ENCODE peak calls at places on chromosome 7, in ten cellular contexts. U is HCT116, R is AG09309, D is adrenal gland, Q is Caco-2, O is left ventricle myocardium inferior, I is osteoblast, G is hepatocyte, M is fibroblast of the aortic adventitia, S is endodermal cell. F is an unnamed sample.

GRCh38 chr7:104207348-104207730 is 474 bp downstream of the ORC5 start:
- DNase-seq in U (no peak), R (no peak), D (peak), Q (no peak), O (no peak), I (no peak), G (no peak), M (peak), S (no peak), F (no peak)

GRCh38 chr7:55774327-55775050 is 88.1 kb downstream of the SEPTIN14 start:
- DNase-seq in U (no peak), R (no peak), D (no peak), Q (no peak), O (no peak), I (peak), G (no peak), M (no peak), S (peak), F (no peak)

GRCh38 chr7:54252256-54253035 is 289.7 kb upstream of the VSTM2A start:
- DNase-seq in U (no peak), R (no peak), D (no peak), Q (no peak), O (no peak), I (no peak), G (no peak), M (no peak), S (no peak), F (no peak)

GRCh38 chr7:50795253-50795652 is 12.6 kb upstream of the GRB10 start:
- DNase-seq in U (no peak), R (no peak), D (no peak), Q (no peak), O (no peak), I (no peak), G (no peak), M (no peak), S (peak), F (no peak)

GRCh38 chr7:143210541-143210940 is 11.3 kb upstream of the TAS2R40 start:
- DNase-seq in U (no peak), R (no peak), D (no peak), Q (no peak), O (no peak), I (no peak), G (no peak), M (peak), S (no peak), F (no peak)

GRCh38 chr7:43729214-43729923 is at the start of gene COA1:
- DNase-seq in U (peak), R (peak), D (peak), Q (peak), O (peak), I (peak), G (peak), M (peak), S (peak), F (peak)

GRCh38 chr7:134866581-134866980 is 87.1 kb downstream of the CALD1 start:
- DNase-seq in U (no peak), R (no peak), D (no peak), Q (no peak), O (no peak), I (no peak), G (peak), M (peak), S (no peak), F (no peak)

GRCh38 chr7:86914468-86915054 is 144.9 kb downstream of the ELAPOR2 start:
- DNase-seq in U (no peak), R (no peak), D (no peak), Q (no peak), O (no peak), I (no peak), G (peak), M (peak), S (no peak), F (no peak)

GRCh38 chr7:98831641-98832221 is 38.1 kb downstream of the TMEM130 start:
- DNase-seq in U (no peak), R (no peak), D (peak), Q (no peak), O (no peak), I (no peak), G (no peak), M (peak), S (peak), F (peak)

GRCh38 chr7:4724648-4725013 is 42.5 kb downstream of the FOXK1 start:
- DNase-seq in U (no peak), R (no peak), D (peak), Q (no peak), O (no peak), I (peak), G (no peak), M (peak), S (no peak), F (no peak)

GRCh38 chr7:140200102-140200989 is 23.6 kb upstream of the KDM7A start:
- DNase-seq in U (no peak), R (no peak), D (no peak), Q (no peak), O (no peak), I (no peak), G (no peak), M (peak), S (no peak), F (peak)

GRCh38 chr7:74627699-74628411 is 29.7 kb upstream of the GTF2I start:
- DNase-seq in U (no peak), R (peak), D (peak), Q (no peak), O (no peak), I (peak), G (peak), M (peak), S (peak), F (peak)

GRCh38 chr7:79340212-79340611 is 113.3 kb downstream of the MAGI2 start:
- DNase-seq in U (no peak), R (no peak), D (no peak), Q (no peak), O (no peak), I (peak), G (no peak), M (no peak), S (no peak), F (no peak)

GRCh38 chr7:119996634-119997033 is 276.3 kb upstream of the KCND2 start:
- DNase-seq in U (no peak), R (no peak), D (no peak), Q (no peak), O (no peak), I (no peak), G (no peak), M (peak), S (no peak), F (no peak)

GRCh38 chr7:36217211-36217960 is 64.3 kb downstream of the EEPD1 start:
- DNase-seq in U (no peak), R (no peak), D (no peak), Q (no peak), O (no peak), I (no peak), G (no peak), M (no peak), S (peak), F (no peak)

GRCh38 chr7:127858091-127858914 is 172.9 kb downstream of the LRRC4 start:
- DNase-seq in U (no peak), R (no peak), D (peak), Q (no peak), O (no peak), I (peak), G (no peak), M (no peak), S (no peak), F (no peak)

GRCh38 chr7:36075561-36075960 is 77.5 kb upstream of the EEPD1 start:
- DNase-seq in U (no peak), R (no peak), D (no peak), Q (no peak), O (no peak), I (no peak), G (no peak), M (peak), S (no peak), F (no peak)

GRCh38 chr7:42127232-42127622 is 109.8 kb downstream of the GLI3 start:
- DNase-seq in U (no peak), R (no peak), D (no peak), Q (no peak), O (no peak), I (no peak), G (no peak), M (no peak), S (no peak), F (no peak)

GRCh38 chr7:152574892-152575511 is 100.9 kb downstream of the XRCC2 start:
- DNase-seq in U (no peak), R (no peak), D (no peak), Q (peak), O (no peak), I (no peak), G (peak), M (no peak), S (no peak), F (no peak)

GRCh38 chr7:156178857-156179256 is 366.6 kb upstream of the SHH start:
- DNase-seq in U (no peak), R (no peak), D (no peak), Q (no peak), O (no peak), I (no peak), G (no peak), M (no peak), S (peak), F (no peak)

GRCh38 chr7:127914693-127915092 is 116.5 kb downstream of the LRRC4 start:
- DNase-seq in U (no peak), R (no peak), D (no peak), Q (no peak), O (no peak), I (no peak), G (no peak), M (no peak), S (no peak), F (no peak)

GRCh38 chr7:19248681-19249080 is 103.5 kb upstream of the FERD3L start:
- DNase-seq in U (no peak), R (no peak), D (no peak), Q (no peak), O (no peak), I (peak), G (no peak), M (peak), S (no peak), F (no peak)

GRCh38 chr7:113912881-113913280 is 5.9 kb downstream of the PPP1R3A start:
- DNase-seq in U (no peak), R (no peak), D (no peak), Q (no peak), O (no peak), I (no peak), G (no peak), M (no peak), S (no peak), F (no peak)

GRCh38 chr7:13742126-13742525 is 247.3 kb downstream of the ETV1 start:
- DNase-seq in U (peak), R (peak), D (no peak), Q (peak), O (no peak), I (peak), G (peak), M (peak), S (no peak), F (no peak)

GRCh38 chr7:80900583-80901576 is 18.0 kb downstream of the SEMA3C start:
- DNase-seq in U (no peak), R (peak), D (peak), Q (no peak), O (no peak), I (peak), G (no peak), M (peak), S (no peak), F (no peak)

GRCh38 chr7:38675500-38676106 is 44.4 kb upstream of the AMPH start:
- DNase-seq in U (no peak), R (no peak), D (no peak), Q (no peak), O (no peak), I (no peak), G (no peak), M (no peak), S (peak), F (no peak)

GRCh38 chr7:41297167-41297566 is 405.7 kb downstream of the INHBA start:
- DNase-seq in U (no peak), R (no peak), D (no peak), Q (no peak), O (no peak), I (no peak), G (no peak), M (no peak), S (no peak), F (no peak)

GRCh38 chr7:74032191-74032490 is 4.2 kb downstream of the ELN start:
- DNase-seq in U (no peak), R (peak), D (peak), Q (no peak), O (peak), I (peak), G (no peak), M (peak), S (no peak), F (no peak)

GRCh38 chr7:152523916-152524315 is 88.1 kb upstream of the KMT2C start:
- DNase-seq in U (no peak), R (no peak), D (no peak), Q (no peak), O (no peak), I (peak), G (no peak), M (no peak), S (no peak), F (no peak)

GRCh38 chr7:44097064-44097932 is 6.8 kb upstream of the AEBP1 start:
- DNase-seq in U (no peak), R (no peak), D (no peak), Q (no peak), O (no peak), I (no peak), G (no peak), M (no peak), S (no peak), F (peak)

GRCh38 chr7:50648076-50648475 is 82.9 kb upstream of the DDC start:
- DNase-seq in U (no peak), R (no peak), D (no peak), Q (no peak), O (no peak), I (no peak), G (no peak), M (no peak), S (no peak), F (no peak)

GRCh38 chr7:136533732-136534131 is 334.7 kb upstream of the CHRM2 start:
- DNase-seq in U (no peak), R (no peak), D (no peak), Q (no peak), O (no peak), I (no peak), G (no peak), M (no peak), S (peak), F (no peak)

GRCh38 chr7:148834605-148835004 is 49.5 kb downstream of the EZH2 start:
- DNase-seq in U (no peak), R (no peak), D (no peak), Q (no peak), O (no peak), I (no peak), G (no peak), M (no peak), S (no peak), F (no peak)

GRCh38 chr7:132919776-132920175 is 162.1 kb downstream of the CHCHD3 start:
- DNase-seq in U (no peak), R (no peak), D (no peak), Q (no peak), O (no peak), I (no peak), G (no peak), M (no peak), S (no peak), F (no peak)

GRCh38 chr7:132910657-132911056 is 171.2 kb downstream of the CHCHD3 start:
- DNase-seq in U (no peak), R (no peak), D (no peak), Q (no peak), O (no peak), I (no peak), G (no peak), M (no peak), S (no peak), F (no peak)

GRCh38 chr7:132915652-132916051 is 166.2 kb downstream of the CHCHD3 start:
- DNase-seq in U (no peak), R (no peak), D (no peak), Q (no peak), O (no peak), I (no peak), G (no peak), M (no peak), S (no peak), F (no peak)
- H3K4me3 ChIP-seq in U (no peak), R (no peak), D (no peak), Q (no peak), O (no peak), I (no peak), G (no peak), M (no peak), S (no peak), F (no peak)

GRCh38 chr7:1059200-1060091 is 15.1 kb downstream of the GPR146 start:
- DNase-seq in U (peak), R (no peak), D (no peak), Q (peak), O (no peak), I (peak), G (peak), M (no peak), S (peak), F (peak)
- H3K4me3 ChIP-seq in U (no peak), R (no peak), D (no peak), Q (no peak), O (peak), I (no peak), G (no peak), M (no peak), S (no peak), F (no peak)

DNA sequence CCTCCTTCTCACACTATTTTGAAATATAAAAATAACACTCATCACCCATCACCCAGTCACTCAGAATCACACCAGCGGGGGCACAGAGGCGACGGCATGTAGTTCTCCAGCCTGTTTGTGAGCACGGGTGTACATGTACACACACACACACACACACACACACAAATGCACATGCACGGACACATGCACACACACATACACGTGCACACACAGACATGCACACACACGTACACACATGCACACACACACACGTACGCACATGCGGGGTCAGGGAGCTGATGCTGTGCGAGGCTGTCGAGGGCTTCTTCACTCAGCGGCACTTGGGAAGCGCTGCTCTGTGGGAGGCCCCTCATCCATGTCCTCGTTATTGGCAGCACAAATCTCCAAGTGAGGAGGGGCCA is 178.8 kb downstream of the ELFN1 start:
- DNase-seq in U (no peak), R (no peak), D (peak), Q (no peak), O (peak), I (peak), G (no peak), M (no peak), S (peak), F (no peak)
- H3K4me3 ChIP-seq in U (no peak), R (no peak), D (no peak), Q (no peak), O (no peak), I (no peak), G (no peak), M (no peak), S (no peak), F (no peak)

GRCh38 chr7:31202801-31203200 is 137.7 kb downstream of the NEUROD6 start:
- DNase-seq in U (no peak), R (no peak), D (no peak), Q (no peak), O (no peak), I (no peak), G (no peak), M (no peak), S (no peak), F (no peak)
- H3K4me3 ChIP-seq in U (no peak), R (no peak), D (no peak), Q (no peak), O (no peak), I (no peak), G (no peak), M (no peak), S (no peak), F (no peak)

GRCh38 chr7:125169088-125169487 is 239.5 kb upstream of the POT1 start:
- DNase-seq in U (no peak), R (no peak), D (no peak), Q (no peak), O (no peak), I (no peak), G (no peak), M (no peak), S (no peak), F (no peak)
- H3K4me3 ChIP-seq in U (no peak), R (no peak), D (no peak), Q (no peak), O (no peak), I (no peak), G (no peak), M (no peak), S (no peak), F (no peak)

GRCh38 chr7:30843741-30844482 is 67.7 kb upstream of the AQP1 start:
- DNase-seq in U (no peak), R (no peak), D (no peak), Q (peak), O (no peak), I (no peak), G (no peak), M (no peak), S (peak), F (no peak)

GRCh38 chr7:30846378-30846777 is 65.3 kb upstream of the AQP1 start:
- DNase-seq in U (no peak), R (no peak), D (no peak), Q (no peak), O (no peak), I (peak), G (no peak), M (no peak), S (no peak), F (peak)

GRCh38 chr7:30845426-30846135 is 66.1 kb upstream of the AQP1 start:
- DNase-seq in U (no peak), R (no peak), D (peak), Q (peak), O (peak), I (peak), G (peak), M (peak), S (no peak), F (no peak)

GRCh38 chr7:30844483-30844874 is 67.2 kb upstream of the AQP1 start:
- DNase-seq in U (no peak), R (no peak), D (no peak), Q (peak), O (no peak), I (no peak), G (no peak), M (no peak), S (no peak), F (no peak)

DNA sequence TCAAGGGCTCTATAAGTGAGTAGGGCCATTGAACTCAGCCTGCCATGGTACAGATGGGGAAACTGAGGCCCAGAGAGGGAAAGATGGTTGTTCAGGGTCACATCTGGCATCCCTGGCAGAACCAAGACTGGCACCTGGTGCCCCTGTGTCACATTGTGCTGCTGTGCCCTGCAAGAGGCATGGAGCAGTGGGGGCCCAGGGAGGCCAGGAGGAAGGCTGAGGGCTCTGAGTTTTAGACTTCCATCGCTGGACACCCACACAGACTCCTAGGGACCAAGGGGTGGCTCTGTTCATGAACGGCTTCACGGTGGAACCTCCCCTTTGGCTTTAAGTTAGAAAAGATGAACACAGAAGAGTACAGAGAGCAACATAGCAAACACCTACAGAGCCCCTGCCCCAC is 66.7 kb upstream of the AQP1 start:
- DNase-seq in U (no peak), R (no peak), D (no peak), Q (peak), O (no peak), I (no peak), G (no peak), M (no peak), S (no peak), F (no peak)
- H3K4me3 ChIP-seq in U (no peak), R (no peak), D (no peak), Q (no peak), O (no peak), I (no peak), G (no peak), M (no peak), S (no peak), F (no peak)

DNA sequence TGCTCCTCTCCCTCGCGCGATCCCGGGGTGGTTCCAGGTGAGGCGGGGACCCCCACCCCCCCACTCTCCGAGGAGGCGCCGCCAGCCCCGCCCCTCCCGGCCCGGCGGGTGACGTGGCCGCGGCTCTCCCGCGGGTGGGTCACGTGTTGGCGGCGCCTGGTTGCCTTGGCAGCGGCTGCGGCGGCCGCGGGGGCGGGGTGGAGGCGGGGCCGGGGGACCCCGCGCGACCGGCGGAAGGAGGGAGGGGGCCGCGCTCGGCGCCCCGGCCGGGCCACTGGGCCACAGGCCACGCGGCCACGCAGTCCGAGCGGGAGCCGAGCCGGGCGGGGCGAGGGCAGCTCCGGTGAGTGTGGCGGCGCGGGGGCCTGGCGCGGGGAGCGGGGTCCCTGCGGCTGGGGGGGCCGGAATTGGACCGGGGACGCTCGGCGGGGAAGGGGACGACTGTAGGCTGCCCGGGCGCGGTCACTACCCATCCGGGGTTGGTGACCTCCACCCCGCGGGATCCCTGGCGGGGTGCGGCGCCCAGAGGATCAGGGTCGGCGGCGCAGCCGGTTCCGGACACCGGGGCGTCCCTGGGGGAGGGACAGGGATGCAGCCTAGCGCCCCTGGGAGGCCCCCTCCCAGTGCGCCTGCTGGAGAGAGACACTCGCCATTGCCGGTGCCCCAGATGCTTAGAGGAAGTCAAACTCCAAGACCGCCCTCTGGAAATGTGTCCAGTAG is at the start of gene ORAI2:
- DNase-seq in U (no peak), R (no peak), D (peak), Q (peak), O (peak), I (peak), G (peak), M (peak), S (peak), F (peak)
- H3K4me3 ChIP-seq in U (peak), R (peak), D (peak), Q (peak), O (peak), I (peak), G (peak), M (peak), S (peak), F (peak)

F was measured in transverse colon.